ENCODE peak calls at places on chromosomes 13 and 19, in four cellular contexts. Z, X, B and E are unnamed samples.

GRCh38 chr13:20118268-20119140 is 42.3 kb downstream of the GJA3 start:
- DNase-seq in X (peak), B (peak), Z (peak), E (peak)

GRCh38 chr19:35257113-35257461 is 8.3 kb downstream of the LSR start:
- DNase-seq in Z (no peak), B (no peak), X (no peak), E (no peak)

GRCh38 chr13:65959305-65959704 is 1270.8 kb downstream of the PCDH9 start:
- DNase-seq in B (peak), Z (no peak), X (no peak), E (no peak)

GRCh38 chr13:37414667-37415066 is 183.9 kb downstream of the POSTN start:
- DNase-seq in B (no peak), Z (no peak), X (no peak), E (no peak)

GRCh38 chr19:7421941-7422744 is 66.7 kb downstream of the PEX11G start:
- DNase-seq in X (no peak), B (no peak), Z (no peak), E (no peak)

GRCh38 chr19:18490719-18491118 is 31.2 kb downstream of the ELL start:
- DNase-seq in B (no peak), X (no peak), Z (no peak), E (no peak)

GRCh38 chr13:31862828-31863227 is 123.5 kb downstream of the RXFP2 start:
- DNase-seq in Z (no peak), B (no peak), X (no peak), E (no peak)

GRCh38 chr19:8085606-8086464 is 33.3 kb downstream of the CCL25 start:
- DNase-seq in X (no peak), Z (no peak), B (no peak), E (no peak)

GRCh38 chr13:41418027-41418426 is 39.3 kb upstream of the RGCC start:
- DNase-seq in Z (no peak), B (peak), X (no peak), E (no peak)

GRCh38 chr19:17544418-17544817 is 11.0 kb upstream of the COLGALT1 start:
- DNase-seq in B (no peak), X (no peak), Z (no peak), E (no peak)

GRCh38 chr13:63351533-63351932 is 1935.9 kb upstream of the PCDH20 start:
- DNase-seq in Z (no peak), B (no peak), X (no peak), E (no peak)

GRCh38 chr19:14871619-14872230 is 14.2 kb downstream of the OR7A17 start:
- DNase-seq in Z (no peak), B (peak), X (peak), E (no peak)

GRCh38 chr13:48562296-48563066 is 29.6 kb upstream of the RCBTB2 start:
- DNase-seq in B (no peak), X (peak), Z (peak), E (no peak)

GRCh38 chr13:34137200-34137599 is 319.3 kb downstream of the RFC3 start:
- DNase-seq in X (no peak), Z (no peak), B (no peak), E (no peak)

GRCh38 chr13:63840551-63841421 is 2425.1 kb upstream of the PCDH20 start:
- DNase-seq in B (no peak), X (no peak), Z (no peak), E (no peak)

GRCh38 chr13:90613076-90613795 is 734.3 kb upstream of the MIR17HG start:
- DNase-seq in Z (no peak), B (no peak), X (no peak), E (no peak)

GRCh38 chr19:35978271-35978670 is 16.7 kb upstream of the SDHAF1 start:
- DNase-seq in B (no peak), Z (no peak), X (no peak), E (no peak)

GRCh38 chr13:23657056-23657455 is 86.8 kb downstream of the TNFRSF19 start:
- DNase-seq in X (no peak), B (no peak), Z (no peak), E (no peak)

GRCh38 chr19:45166723-45167252 is 6.0 kb upstream of the NKPD1 start:
- DNase-seq in B (no peak), X (no peak), Z (no peak), E (no peak)

GRCh38 chr19:55432355-55432959 is 10.6 kb downstream of the SHISA7 start:
- DNase-seq in X (peak), B (no peak), Z (no peak), E (no peak)

GRCh38 chr13:75395901-75396300 is 86.1 kb downstream of the TBC1D4 start:
- DNase-seq in Z (no peak), X (no peak), B (no peak), E (no peak)

GRCh38 chr19:17324357-17325114 is 10.1 kb downstream of the ANO8 start:
- DNase-seq in Z (no peak), B (no peak), X (peak), E (no peak)